ENCODE peak calls at places on chromosomes 3 and 15, in five cellular contexts. O is HepG2, R is HCT116, X is SK-N-SH, M is GM12878. T is an unnamed sample.

GRCh38 chr3:37290551-37290950 is 116.2 kb upstream of the LRRFIP2 start:
- DNase-seq in O (no peak), R (no peak), X (no peak), M (no peak), T (no peak)

GRCh38 chr3:79477242-79477641 is 290.6 kb downstream of the ROBO1 start:
- DNase-seq in O (no peak), R (no peak), X (no peak), M (no peak), T (no peak)

GRCh38 chr15:97177135-97177704 is 783.3 kb upstream of the ARRDC4 start:
- DNase-seq in O (no peak), R (no peak), X (no peak), M (no peak), T (no peak)

GRCh38 chr3:195815169-195815771 is 3.5 kb upstream of the MUC4 start:
- DNase-seq in O (peak; percentile 12), R (peak; percentile 13), X (no peak), M (no peak), T (no peak)

GRCh38 chr3:40764722-40765121 is 240.0 kb downstream of the ZNF621 start:
- DNase-seq in O (no peak), R (no peak), X (no peak), M (no peak), T (no peak)

GRCh38 chr15:90839187-90840071 is 29.0 kb upstream of the FURIN start:
- DNase-seq in O (peak; percentile 21), R (no peak), X (no peak), M (no peak), T (peak; percentile 75)

GRCh38 chr3:29241855-29242254 is 39.0 kb upstream of the RBMS3 start:
- DNase-seq in O (no peak), R (no peak), X (no peak), M (no peak), T (no peak)

GRCh38 chr3:104846270-104846669 is 520.4 kb upstream of the ALCAM start:
- DNase-seq in O (no peak), R (no peak), X (no peak), M (no peak), T (no peak)

GRCh38 chr3:134872405-134872804 is 77.3 kb downstream of the EPHB1 start:
- DNase-seq in O (no peak), R (no peak), X (no peak), M (no peak), T (no peak)

GRCh38 chr3:134494539-134494938 is 8.7 kb downstream of the CEP63 start:
- DNase-seq in O (no peak), R (no peak), X (no peak), M (no peak), T (no peak)

GRCh38 chr3:129547241-129547640 is 4.3 kb downstream of the H1-8 start:
- DNase-seq in O (no peak), R (no peak), X (no peak), M (no peak), T (no peak)

GRCh38 chr3:149507491-149508324 is 33.2 kb downstream of the TM4SF4 start:
- DNase-seq in O (no peak), R (no peak), X (no peak), M (peak; percentile 17), T (no peak)

GRCh38 chr15:53589526-53590057 is 169.9 kb downstream of the WDR72 start:
- DNase-seq in O (no peak), R (no peak), X (no peak), M (no peak), T (no peak)

GRCh38 chr3:48899298-48899697 is 616 bp upstream of the SLC25A20 start:
- DNase-seq in O (no peak), R (no peak), X (no peak), M (no peak), T (no peak)

GRCh38 chr3:98617841-98618240 is 24.4 kb upstream of the CPOX start:
- DNase-seq in O (no peak), R (no peak), X (no peak), M (no peak), T (no peak)

GRCh38 chr3:4738737-4739274 is 240.4 kb upstream of the BHLHE40 start:
- DNase-seq in O (no peak), R (no peak), X (no peak), M (no peak), T (no peak)

GRCh38 chr3:66372681-66373350 is 128.0 kb downstream of the LRIG1 start:
- DNase-seq in O (peak; percentile 10), R (no peak), X (no peak), M (no peak), T (peak; percentile 51)

GRCh38 chr3:140285380-140285779 is 350.4 kb downstream of the CLSTN2 start:
- DNase-seq in O (no peak), R (no peak), X (no peak), M (no peak), T (no peak)

GRCh38 chr3:134511500-134511899 is 25.6 kb downstream of the CEP63 start:
- DNase-seq in O (no peak), R (no peak), X (no peak), M (no peak), T (no peak)

GRCh38 chr3:8503461-8503860 is 1.8 kb downstream of the LMCD1 start:
- DNase-seq in O (no peak), R (no peak), X (no peak), M (no peak), T (no peak)

GRCh38 chr3:58237940-58238681 is 519 bp downstream of the ABHD6 start:
- DNase-seq in O (peak; percentile 48), R (no peak), X (peak; percentile 64), M (no peak), T (peak; percentile 69)

GRCh38 chr3:16309558-16309957 is 44.5 kb downstream of the OXNAD1 start:
- DNase-seq in O (no peak), R (peak; percentile 57), X (no peak), M (peak; percentile 77), T (no peak)

GRCh38 chr3:196140224-196140623 is 58.3 kb upstream of the TFRC start:
- DNase-seq in O (no peak), R (no peak), X (no peak), M (no peak), T (no peak)

GRCh38 chr3:159032311-159032710 is 230.5 kb downstream of the MFSD1 start:
- DNase-seq in O (no peak), R (peak; percentile 12), X (no peak), M (no peak), T (no peak)

GRCh38 chr3:88812576-88812975 is 294.8 kb upstream of the EPHA3 start:
- DNase-seq in O (no peak), R (no peak), X (no peak), M (no peak), T (no peak)

GRCh38 chr3:104291878-104292277 is 1074.8 kb upstream of the ALCAM start:
- DNase-seq in O (no peak), R (no peak), X (no peak), M (no peak), T (no peak)

GRCh38 chr3:187062526-187063177 is 76.6 kb downstream of the RPL39L start:
- DNase-seq in O (peak; percentile 81), R (no peak), X (no peak), M (no peak), T (no peak)

GRCh38 chr15:94924971-94925593 is 693.7 kb downstream of the MCTP2 start:
- DNase-seq in O (no peak), R (no peak), X (no peak), M (no peak), T (no peak)

GRCh38 chr3:71127463-71128243 is 455.9 kb downstream of the FOXP1 start:
- DNase-seq in O (no peak), R (no peak), X (no peak), M (no peak), T (no peak)

GRCh38 chr3:124741027-124741426 is 10.8 kb downstream of the UMPS start:
- DNase-seq in O (no peak), R (no peak), X (no peak), M (no peak), T (no peak)
- H4K20me1 ChIP-seq in O (no peaks in the 10 kb centered on the region), R (peaks cover 6% of the 10 kb centered on the region), X (no peaks in the 10 kb centered on the region), M (no peaks in the 10 kb centered on the region), T (peaks cover 4% of the 10 kb centered on the region)

GRCh38 chr15:98873441-98874218 is 134.0 kb downstream of the PGPEP1L start:
- DNase-seq in O (no peak), R (peak; percentile 40), X (no peak), M (no peak), T (no peak)
- TF ChIP-seq SIN3A in O (no peak), R (no peak), X (no peak), M (no peak), T (no peak)

DNA sequence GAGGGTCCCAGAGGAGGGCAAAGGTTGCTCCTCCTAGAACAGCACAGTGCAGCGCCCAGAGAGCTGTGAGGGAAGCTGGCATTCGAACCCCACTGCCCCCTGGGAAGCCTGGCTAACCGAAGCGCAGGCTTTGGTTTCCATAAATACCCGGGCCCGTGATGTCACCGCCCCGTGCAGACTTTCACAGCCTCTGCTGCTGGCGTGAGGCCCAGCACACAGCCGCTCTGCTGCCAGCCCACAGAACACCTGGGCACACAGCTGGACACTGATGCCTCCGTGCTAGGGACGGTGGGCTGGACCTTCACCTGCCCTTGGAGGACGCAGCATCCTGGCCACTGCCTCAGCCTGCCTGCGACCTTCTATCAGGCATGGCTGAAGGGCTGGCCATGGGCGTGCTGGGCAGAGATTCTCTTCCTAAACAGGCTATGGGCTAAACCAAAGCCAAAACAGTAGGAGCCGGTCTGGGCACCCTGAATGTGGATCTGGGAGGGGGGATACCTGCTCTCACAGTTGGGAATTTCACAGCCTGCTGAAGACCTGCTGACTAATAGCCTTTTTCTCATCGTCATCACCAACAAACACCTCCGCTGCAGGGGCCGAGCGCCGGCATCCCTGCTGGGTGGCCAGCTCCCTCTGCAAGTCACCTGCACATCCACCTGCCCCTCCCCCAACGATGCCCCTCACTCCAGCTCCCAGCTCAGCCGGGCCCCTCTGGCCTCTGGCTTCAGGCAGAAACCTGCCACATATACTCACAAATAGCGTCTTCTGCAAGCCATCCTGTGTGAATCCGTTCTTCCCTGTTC is 789 bp downstream of the IQSEC1 start:
- DNase-seq in O (no peak), R (no peak), X (peak; percentile 83), M (peak; percentile 36), T (peak; percentile 61)
- H3K4me3 ChIP-seq in O (no peak overlapping the region), R (no peak overlapping the region), X (peak overlapping the region; percentile 44), M (peak overlapping the region; percentile 77), T (no peak overlapping the region)

GRCh38 chr3:142007710-142008399 is 131.4 kb downstream of the ATP1B3 start:
- DNase-seq in O (no peak), R (no peak), X (no peak), M (no peak), T (no peak)
- H4K20me1 ChIP-seq in O (no peaks in the 10 kb centered on the region), R (no peaks in the 10 kb centered on the region), X (no peaks in the 10 kb centered on the region), M (no peaks in the 10 kb centered on the region), T (peaks cover 3% of the 10 kb centered on the region)

DNA sequence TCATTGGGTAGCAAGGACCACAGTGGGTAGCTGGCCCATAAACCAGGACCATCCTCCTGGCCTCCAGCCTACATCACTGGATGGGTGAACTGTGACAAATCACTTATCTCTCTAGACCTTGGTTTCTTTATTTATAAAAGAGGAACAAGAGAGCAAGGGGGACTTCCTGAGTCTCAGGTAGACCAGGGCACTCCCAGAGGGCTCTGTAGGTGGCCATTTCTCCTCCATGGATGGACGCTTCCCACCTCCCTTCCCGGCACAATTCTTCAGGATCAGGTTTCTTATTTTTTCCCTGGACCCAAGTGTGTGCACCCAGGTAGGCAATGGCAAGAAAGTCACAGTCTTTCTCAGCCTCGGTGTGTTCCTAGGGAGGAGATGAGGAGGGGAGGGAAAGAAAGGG is 41.4 kb upstream of the SPATA12 start:
- DNase-seq in O (no peak), R (no peak), X (no peak), M (no peak), T (no peak)
- TF ChIP-seq SIN3A in O (no peak), R (no peak), X (no peak), M (no peak), T (no peak)

GRCh38 chr15:62561572-62561970 is 396.5 kb upstream of the C2CD4B start:
- DNase-seq in O (no peak), R (no peak), X (no peak), M (no peak), T (no peak)
- H3K4me3 ChIP-seq in O (no peak overlapping the region), R (no peak overlapping the region), X (no peak overlapping the region), M (no peak overlapping the region), T (no peak overlapping the region)

T was measured in H1.